ENCODE peak calls at places on chromosomes 6 and 20, in four cellular contexts. Z is naive thymus-derived CD4-positive, alpha-beta T cell; S is brain microvascular endothelial cell; Q is heart left ventricle. U is an unnamed sample.

GRCh38 chr6:90199900-90200299 is 96.7 kb downstream of the BACH2 start:
- DNase-seq in S (no peak), Z (no peak), Q (no peak), U (no peak)

GRCh38 chr6:156427345-156427744 is 349.8 kb upstream of the ARID1B start:
- DNase-seq in Z (no peak), S (peak), Q (peak), U (peak)

GRCh38 chr6:167047554-167047953 is 48.4 kb downstream of the CEP43 start:
- DNase-seq in Q (peak), Z (peak), S (no peak), U (peak)

GRCh38 chr6:142014515-142014914 is 118.2 kb upstream of the GJE1 start:
- DNase-seq in S (peak), Z (no peak), Q (no peak), U (no peak)

GRCh38 chr20:63230800-63231268 is 4.9 kb upstream of the BIRC7 start:
- DNase-seq in Q (peak), S (peak), Z (no peak), U (peak)

GRCh38 chr6:33592595-33593413 is 12.7 kb upstream of the BAK1 start:
- DNase-seq in Q (no peak), S (no peak), Z (peak), U (peak)

GRCh38 chr6:44446626-44447297 is 59.3 kb downstream of the CDC5L start:
- DNase-seq in Q (no peak), S (no peak), Z (no peak), U (no peak)

GRCh38 chr6:167130712-167131684 is 8.1 kb downstream of the CCR6 start:
- DNase-seq in Q (no peak), S (no peak), Z (no peak), U (no peak)

GRCh38 chr6:38460216-38460615 is 179.5 kb downstream of the BTBD9 start:
- DNase-seq in Z (no peak), S (peak), Q (no peak), U (no peak)

GRCh38 chr20:35085477-35086225 is 7.0 kb downstream of the TRPC4AP start:
- DNase-seq in Z (peak), S (no peak), Q (no peak), U (no peak)

GRCh38 chr6:124819340-124819739 is 142.9 kb upstream of the RNF217 start:
- DNase-seq in Q (no peak), Z (no peak), S (no peak), U (no peak)

GRCh38 chr6:151757506-151757955 is 50.0 kb upstream of the ESR1 start:
- DNase-seq in Z (peak), Q (no peak), S (no peak), U (no peak)

GRCh38 chr20:63695419-63696310 is 787 bp upstream of the TNFRSF6B start:
- DNase-seq in Z (no peak), Q (peak), S (no peak), U (peak)

GRCh38 chr6:107698146-107698545 is 126.0 kb downstream of the SCML4 start:
- DNase-seq in S (peak), Z (no peak), Q (no peak), U (no peak)
- H3K27ac ChIP-seq in S (peak), Z (no peak), Q (peak), U (no peak)

GRCh38 chr6:10518461-10519216 is 2.5 kb upstream of the GCNT2 start:
- DNase-seq in S (peak), Z (no peak), Q (no peak), U (no peak)
- H3K27ac ChIP-seq in S (no peak), Z (no peak), Q (no peak), U (no peak)

DNA sequence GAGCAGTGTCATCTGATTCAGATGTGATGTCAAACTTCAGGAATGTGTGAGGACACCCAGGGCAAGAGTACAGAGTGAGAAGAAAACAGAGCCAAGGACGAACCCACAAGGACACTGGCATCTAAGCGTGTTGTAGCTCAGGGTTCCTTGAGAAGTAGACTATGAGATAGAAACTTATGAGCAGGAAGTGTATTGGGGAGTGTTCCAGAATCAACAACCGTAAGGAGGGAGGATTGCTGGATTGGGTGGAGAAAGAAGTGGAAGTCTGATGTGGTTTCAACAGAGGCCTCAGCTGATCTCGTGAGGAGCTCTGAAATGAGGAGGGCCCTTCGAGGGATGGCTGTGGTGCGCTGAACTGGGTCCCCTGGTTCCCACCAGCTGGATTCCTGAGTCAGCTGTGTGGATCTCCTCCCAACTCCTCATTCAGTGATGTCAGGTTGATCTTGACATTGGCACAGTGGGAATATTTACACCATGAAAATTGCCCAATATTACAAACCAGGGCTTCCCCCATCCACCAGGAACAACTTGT is 25.7 kb upstream of the IGF2R start:
- DNase-seq in Z (no peak), S (peak), Q (no peak), U (no peak)
- H3K27ac ChIP-seq in Z (no peak), S (peak), Q (no peak), U (no peak)

GRCh38 chr20:48826883-48827771 is 672 bp downstream of the PREX1 start:
- DNase-seq in Z (no peak), S (no peak), Q (no peak), U (peak)

GRCh38 chr20:48829940-48830339 is 2.1 kb upstream of the PREX1 start:
- DNase-seq in S (no peak), Z (no peak), Q (no peak), U (no peak)

GRCh38 chr20:48828734-48829460 is 1.1 kb upstream of the PREX1 start:
- DNase-seq in Z (no peak), S (no peak), Q (no peak), U (no peak)

GRCh38 chr20:48826064-48826463 is 1.7 kb downstream of the PREX1 start:
- DNase-seq in Z (no peak), S (no peak), Q (no peak), U (no peak)

GRCh38 chr20:48827880-48828733 is at the start of gene PREX1:
- DNase-seq in Z (peak), Q (peak), S (peak), U (peak)
- H3K27ac ChIP-seq in Z (peak), Q (peak), S (peak), U (peak)

GRCh38 chr20:10555393-10555792 is 118.4 kb downstream of the JAG1 start:
- DNase-seq in Z (no peak), Q (no peak), S (no peak), U (no peak)
- H3K27ac ChIP-seq in Z (no peak), Q (no peak), S (peak), U (no peak)

DNA sequence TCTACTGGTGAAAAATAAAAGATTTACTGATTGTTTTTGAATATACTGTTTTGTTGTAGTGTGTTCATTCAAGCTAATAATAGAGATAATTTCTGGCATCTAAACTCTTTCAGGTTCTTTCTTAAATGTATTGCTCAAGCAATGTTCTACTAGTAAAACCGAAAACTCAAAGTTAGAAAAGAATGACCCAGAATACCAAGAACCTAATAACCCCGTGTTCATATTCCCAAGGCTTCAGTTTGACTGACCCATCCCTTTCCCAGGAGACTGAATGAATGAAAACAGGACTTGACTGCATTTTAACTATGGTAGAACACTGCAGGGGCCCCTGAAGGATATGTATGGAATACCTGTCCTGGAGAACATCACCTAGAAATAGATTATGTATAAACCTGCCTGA is 375.3 kb downstream of the MAFB start:
- DNase-seq in S (no peak), Z (no peak), Q (no peak), U (no peak)
- H3K27ac ChIP-seq in S (no peak), Z (no peak), Q (no peak), U (no peak)

DNA sequence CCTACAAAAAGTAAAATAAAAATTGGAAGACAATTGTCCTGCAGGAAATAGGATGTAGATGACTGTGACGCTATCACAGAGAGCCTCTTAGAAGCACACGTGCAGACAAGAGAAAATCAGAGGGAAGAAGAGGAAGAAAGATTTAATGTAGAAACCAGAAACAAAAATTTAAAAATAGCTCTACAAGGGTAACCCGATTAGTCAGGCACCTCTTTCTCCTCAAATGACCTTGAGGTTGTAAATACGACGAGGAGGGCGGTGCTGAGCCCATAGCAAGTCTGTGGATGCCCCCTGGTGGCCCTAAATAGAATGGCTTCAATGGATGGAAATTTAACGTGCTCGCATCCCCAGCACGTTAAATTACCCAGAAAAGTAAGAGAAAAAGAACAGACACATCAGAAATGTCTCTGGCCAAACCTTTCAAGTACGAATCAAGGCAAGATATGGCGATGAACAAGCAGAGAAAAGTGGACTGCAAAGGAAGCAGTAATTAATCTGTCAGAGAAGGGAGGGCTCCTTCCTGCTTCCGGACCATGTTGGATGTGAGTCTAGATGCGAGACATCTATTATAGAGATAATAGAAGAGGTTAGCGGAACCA is 4.2 kb upstream of the PRPH2 start:
- DNase-seq in Q (peak), S (peak), Z (peak), U (peak)
- H3K27ac ChIP-seq in Q (peak), S (peak), Z (peak), U (peak)

GRCh38 chr6:87408721-87409155 is 966 bp downstream of the CFAP206 start:
- DNase-seq in Z (no peak), Q (no peak), S (no peak), U (no peak)

GRCh38 chr6:87407896-87408720 is at the start of gene CFAP206:
- DNase-seq in Q (peak), Z (peak), S (peak), U (peak)

GRCh38 chr6:87401832-87402231 is 5.9 kb upstream of the CFAP206 start:
- DNase-seq in Z (no peak), Q (no peak), S (no peak), U (no peak)

GRCh38 chr6:87407531-87407895 is 259 bp upstream of the CFAP206 start:
- DNase-seq in Z (no peak), S (peak), Q (no peak), U (no peak)
- H3K27ac ChIP-seq in Z (peak), S (peak), Q (peak), U (no peak)

DNA sequence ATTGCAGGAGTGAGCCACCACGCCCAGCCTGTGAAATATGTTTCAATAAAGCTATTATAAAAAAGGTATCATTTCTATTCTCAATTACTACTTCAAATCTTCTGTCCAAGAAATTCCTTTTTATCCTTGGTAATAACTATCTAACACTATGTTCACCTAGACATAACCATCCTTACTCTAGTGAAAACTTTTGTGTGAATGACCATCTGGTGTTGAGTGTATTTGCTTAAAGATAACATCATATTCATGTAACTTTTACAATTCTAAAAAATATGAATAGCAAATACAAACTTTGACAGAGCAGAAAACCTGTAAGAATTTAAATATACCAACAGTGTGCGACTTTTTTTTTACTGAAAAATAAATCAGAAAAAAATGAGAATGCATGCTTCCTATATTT is 96.9 kb downstream of the MAP3K5 start:
- DNase-seq in S (no peak), Q (no peak), Z (no peak), U (no peak)
- H3K27ac ChIP-seq in S (no peak), Q (no peak), Z (no peak), U (no peak)

DNA sequence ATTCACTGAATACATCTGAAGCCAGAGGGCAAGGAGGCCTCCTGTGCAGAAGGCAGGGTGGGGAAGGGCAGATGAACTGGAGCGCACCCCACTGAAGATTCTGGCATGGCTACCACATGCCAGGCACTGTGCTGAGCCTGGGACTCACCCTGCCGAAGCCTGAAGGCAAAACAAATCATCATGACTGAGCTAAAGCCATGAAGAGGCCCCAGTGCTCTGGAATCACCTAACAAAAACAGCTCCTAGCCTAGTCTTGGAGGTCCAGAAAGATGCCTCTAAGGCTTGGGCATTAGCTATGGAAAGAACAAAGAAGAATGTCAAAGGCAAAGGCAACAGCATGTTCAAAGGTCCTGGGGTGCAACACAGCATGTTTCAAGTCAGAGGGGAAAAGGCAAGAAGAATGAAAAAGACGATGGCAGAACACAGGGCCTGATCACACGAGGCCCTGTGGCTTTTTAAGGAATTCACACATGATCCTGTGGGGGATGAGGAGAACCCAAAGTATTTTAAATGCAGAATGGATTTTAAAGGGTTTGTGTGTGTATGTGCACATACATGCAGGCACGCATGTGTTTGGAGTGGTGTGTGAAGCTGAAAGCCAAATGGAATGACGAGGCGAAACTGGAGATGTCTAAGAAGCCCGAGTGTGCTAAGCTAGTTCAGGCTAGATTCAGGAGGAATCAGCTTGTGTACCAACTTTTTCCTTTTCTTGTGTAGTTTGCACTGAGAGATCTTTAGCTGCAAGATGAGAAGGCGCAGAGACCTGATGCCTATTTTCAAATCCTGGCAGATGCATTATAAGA is 261.4 kb downstream of the ZNF217 start:
- DNase-seq in Q (no peak), Z (no peak), S (no peak), U (no peak)
- H3K27ac ChIP-seq in Q (peak), Z (no peak), S (no peak), U (no peak)

U was measured in right cardiac atrium.